ENCODE peak calls at places on chromosome 21, in four cellular contexts. One of them, this sample, is unnamed.
A peak's percentile ranks its signal among the peaks of the same experiment; 100 is the strongest.

GRCh38 chr21:35257413-35257812 is 208.3 kb upstream of the RUNX1 start:
- DNase-seq in upper lobe of left lung: no peak
- DNase-seq in transverse colon: peak; percentile 51
- DNase-seq in stomach: peak; percentile 72
- DNase-seq in this sample: peak; percentile 75

GRCh38 chr21:34844033-34844923 is 175.5 kb downstream of the CLIC6 start:
- DNase-seq in upper lobe of left lung: no peak
- DNase-seq in stomach: peak; percentile 60
- DNase-seq in transverse colon: peak; percentile 39
- DNase-seq in this sample: peak; percentile 87

GRCh38 chr21:38266732-38267131 is 9.9 kb downstream of the KCNJ15 start:
- DNase-seq in transverse colon: no peak
- DNase-seq in upper lobe of left lung: no peak
- DNase-seq in stomach: no peak
- DNase-seq in this sample: no peak

GRCh38 chr21:32915099-32915498 is 110.6 kb upstream of the OLIG2 start:
- DNase-seq in transverse colon: no peak
- DNase-seq in upper lobe of left lung: no peak
- DNase-seq in stomach: no peak
- DNase-seq in this sample: no peak

GRCh38 chr21:21029159-21029558 is 30.9 kb downstream of the NCAM2 start:
- DNase-seq in upper lobe of left lung: no peak
- DNase-seq in transverse colon: no peak
- DNase-seq in stomach: no peak
- DNase-seq in this sample: no peak

GRCh38 chr21:31397515-31397926 is 53.5 kb upstream of the TIAM1 start:
- DNase-seq in upper lobe of left lung: no peak
- DNase-seq in transverse colon: peak; percentile 18
- DNase-seq in stomach: no peak
- DNase-seq in this sample: no peak

GRCh38 chr21:38386967-38387366 is 111.3 kb downstream of the ERG start:
- DNase-seq in upper lobe of left lung: no peak
- DNase-seq in transverse colon: no peak
- DNase-seq in stomach: no peak
- DNase-seq in this sample: no peak

GRCh38 chr21:16992448-16992847 is 520.4 kb upstream of the CXADR start:
- DNase-seq in stomach: no peak
- DNase-seq in transverse colon: no peak
- DNase-seq in upper lobe of left lung: no peak
- DNase-seq in this sample: no peak

GRCh38 chr21:32794643-32795042 is 23.1 kb upstream of the PAXBP1 start:
- DNase-seq in upper lobe of left lung: no peak
- DNase-seq in transverse colon: no peak
- DNase-seq in stomach: no peak
- DNase-seq in this sample: no peak

GRCh38 chr21:39527067-39527595 is 75.4 kb downstream of the SH3BGR start:
- DNase-seq in stomach: no peak
- DNase-seq in upper lobe of left lung: no peak
- DNase-seq in transverse colon: no peak
- DNase-seq in this sample: no peak

GRCh38 chr21:21111309-21111920 is 113.2 kb downstream of the NCAM2 start:
- DNase-seq in stomach: no peak
- DNase-seq in upper lobe of left lung: no peak
- DNase-seq in transverse colon: no peak
- DNase-seq in this sample: no peak

GRCh38 chr21:25717491-25718139 is 17.1 kb downstream of the ATP5PF start:
- DNase-seq in upper lobe of left lung: no peak
- DNase-seq in transverse colon: no peak
- DNase-seq in stomach: no peak
- DNase-seq in this sample: no peak
- H3K4me3 ChIP-seq in upper lobe of left lung: no peak overlapping the region
- H3K4me3 ChIP-seq in transverse colon: no peak overlapping the region
- H3K4me3 ChIP-seq in stomach: no peak overlapping the region
- H3K4me3 ChIP-seq in this sample: no peak overlapping the region

DNA sequence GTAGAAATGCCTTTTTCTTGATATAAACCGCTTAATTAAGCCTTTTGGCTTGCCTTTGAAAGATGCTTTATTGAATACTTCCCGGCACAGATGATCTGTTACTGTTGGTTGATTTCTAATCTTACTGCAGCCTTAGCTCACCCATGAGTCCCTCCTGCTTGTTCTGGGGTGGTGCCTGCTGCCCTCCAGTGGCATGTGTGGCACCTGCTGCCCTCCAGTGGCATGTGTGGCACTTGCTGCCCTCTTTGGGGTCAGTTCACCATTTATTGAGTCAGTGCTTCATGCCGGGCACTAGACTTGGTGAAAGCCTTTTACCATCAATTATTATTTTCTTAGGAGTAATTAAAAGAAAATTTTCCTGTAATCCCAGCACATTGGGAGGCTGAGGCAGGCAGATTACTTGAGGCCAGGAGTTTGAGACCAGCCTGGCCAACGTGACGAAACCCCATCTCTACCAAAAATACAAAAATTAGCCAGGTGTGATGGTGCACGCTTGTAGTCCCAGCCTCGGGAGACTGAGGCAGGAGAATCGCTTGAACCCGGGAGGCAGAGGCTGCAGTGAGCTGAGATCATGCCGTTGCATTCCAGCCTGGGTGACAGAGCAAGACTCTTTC is 54.3 kb downstream of the ADARB1 start:
- DNase-seq in upper lobe of left lung: peak; percentile 71
- DNase-seq in stomach: peak; percentile 76
- DNase-seq in transverse colon: peak; percentile 77
- DNase-seq in this sample: no peak
- TF ChIP-seq POLR2AphosphoS5 in upper lobe of left lung: no peak
- TF ChIP-seq POLR2AphosphoS5 in stomach: peak; percentile 58
- TF ChIP-seq POLR2AphosphoS5 in transverse colon: no peak
- TF ChIP-seq POLR2AphosphoS5 in this sample: no peak

GRCh38 chr21:29196021-29196663 is 65.7 kb downstream of the MAP3K7CL start:
- DNase-seq in transverse colon: peak; percentile 51
- DNase-seq in stomach: peak; percentile 53
- DNase-seq in upper lobe of left lung: no peak
- DNase-seq in this sample: no peak
- H3K4me3 ChIP-seq in transverse colon: no peak overlapping the region
- H3K4me3 ChIP-seq in stomach: peak overlapping the region; percentile 15
- H3K4me3 ChIP-seq in upper lobe of left lung: no peak overlapping the region
- H3K4me3 ChIP-seq in this sample: peak overlapping the region; percentile 12

GRCh38 chr21:36428789-36429671 is 43.8 kb downstream of the CHAF1B start:
- DNase-seq in stomach: no peak
- DNase-seq in upper lobe of left lung: no peak
- DNase-seq in transverse colon: no peak
- DNase-seq in this sample: no peak
- TF ChIP-seq POLR2AphosphoS5 in stomach: no peak
- TF ChIP-seq POLR2AphosphoS5 in upper lobe of left lung: no peak
- TF ChIP-seq POLR2AphosphoS5 in transverse colon: no peak
- TF ChIP-seq POLR2AphosphoS5 in this sample: no peak

GRCh38 chr21:42248241-42248640 is 29.3 kb downstream of the ABCG1 start:
- DNase-seq in stomach: no peak
- DNase-seq in transverse colon: no peak
- DNase-seq in upper lobe of left lung: no peak
- DNase-seq in this sample: no peak

GRCh38 chr21:42251654-42252053 is 32.7 kb downstream of the ABCG1 start:
- DNase-seq in stomach: no peak
- DNase-seq in transverse colon: no peak
- DNase-seq in upper lobe of left lung: no peak
- DNase-seq in this sample: no peak

GRCh38 chr21:42247716-42248115 is 28.8 kb downstream of the ABCG1 start:
- DNase-seq in upper lobe of left lung: no peak
- DNase-seq in stomach: no peak
- DNase-seq in transverse colon: no peak
- DNase-seq in this sample: no peak

GRCh38 chr21:42250422-42251403 is 31.8 kb downstream of the ABCG1 start:
- DNase-seq in stomach: no peak
- DNase-seq in upper lobe of left lung: no peak
- DNase-seq in transverse colon: no peak
- DNase-seq in this sample: no peak

DNA sequence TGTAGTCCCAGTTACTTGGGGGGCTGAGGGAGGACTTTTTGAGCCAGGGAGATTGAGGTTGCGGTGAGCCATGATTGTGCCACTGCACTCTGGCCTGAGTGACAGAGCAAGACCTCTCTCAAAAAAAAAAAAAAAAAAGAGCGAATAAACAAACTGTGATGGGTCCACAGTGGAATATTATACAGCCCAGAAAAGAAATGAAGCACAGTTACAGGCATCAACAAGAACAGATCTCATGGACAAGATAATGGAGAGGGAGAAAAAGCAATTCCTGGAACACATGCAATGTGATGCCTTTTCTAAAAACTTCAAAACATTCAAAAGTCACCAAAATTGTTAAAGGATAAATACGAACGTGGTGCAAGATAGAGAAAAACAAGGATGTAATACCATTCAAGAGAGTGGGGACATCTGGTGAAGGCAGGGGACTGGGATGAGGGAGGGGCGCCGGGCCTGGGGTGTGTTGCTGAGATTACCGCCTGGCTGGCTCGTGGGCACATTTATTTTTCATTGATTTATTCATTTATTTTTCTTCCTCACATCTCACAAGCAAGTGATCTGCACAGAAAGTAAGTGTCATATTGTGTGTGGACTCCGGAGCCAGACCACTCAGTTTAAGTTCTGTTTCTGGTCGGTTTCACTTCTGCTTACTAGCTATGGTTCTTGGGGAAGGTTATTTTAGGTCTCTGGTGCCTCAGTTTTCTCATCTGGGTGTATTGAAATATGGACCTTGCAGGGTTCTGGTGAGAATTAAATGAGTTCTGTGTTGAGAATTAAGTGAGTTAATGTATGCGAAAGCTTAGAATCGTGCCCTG is 30.1 kb downstream of the ABCG1 start:
- DNase-seq in stomach: no peak
- DNase-seq in transverse colon: no peak
- DNase-seq in upper lobe of left lung: no peak
- DNase-seq in this sample: no peak
- H3K4me3 ChIP-seq in stomach: no peak overlapping the region
- H3K4me3 ChIP-seq in transverse colon: no peak overlapping the region
- H3K4me3 ChIP-seq in upper lobe of left lung: no peak overlapping the region
- H3K4me3 ChIP-seq in this sample: no peak overlapping the region

This sample was measured in suprapubic skin.